ENCODE peak calls at places on chromosomes 1 and 21, in nine cellular contexts. R is pancreas, Z is psoas muscle, Q is upper lobe of right lung, N is iPS DF 6.9, B is HCT116, V is GM23338, C is Peyer's patch, D is IMR-90. J is an unnamed sample.

GRCh38 chr1:2206813-2207488 is 12.4 kb upstream of the FAAP20 start:
- DNase-seq in R (peak; percentile 32), Z (peak; percentile 53), Q (peak; percentile 68), N (no peak), B (no peak), V (no peak), C (no peak), D (no peak), J (no peak)

GRCh38 chr21:26212220-26212619 is 41.6 kb upstream of the APP start:
- DNase-seq in R (no peak), Z (no peak), Q (no peak), N (peak; percentile 16), B (no peak), V (peak; percentile 47), C (no peak), D (no peak), J (no peak)

GRCh38 chr1:66330711-66331110 is 203.2 kb upstream of the SGIP1 start:
- DNase-seq in R (no peak), Z (no peak), Q (no peak), N (no peak), B (no peak), V (no peak), C (no peak), D (peak; percentile 63), J (no peak)

GRCh38 chr1:94383966-94384408 is 34.2 kb upstream of the ABCD3 start:
- DNase-seq in R (peak; percentile 62), Z (no peak), Q (no peak), N (no peak), B (no peak), V (no peak), C (peak; percentile 68), D (peak; percentile 79), J (no peak)

GRCh38 chr1:51548986-51549619 is 30.0 kb upstream of the EPS15 start:
- DNase-seq in R (no peak), Z (no peak), Q (no peak), N (no peak), B (no peak), V (no peak), C (no peak), D (no peak), J (no peak)

GRCh38 chr1:25472494-25472893 is 41.8 kb downstream of the MACO1 start:
- DNase-seq in R (no peak), Z (no peak), Q (no peak), N (no peak), B (no peak), V (no peak), C (no peak), D (no peak), J (no peak)

GRCh38 chr1:66981679-66982078 is 56.9 kb downstream of the MIER1 start:
- DNase-seq in R (no peak), Z (no peak), Q (no peak), N (no peak), B (no peak), V (no peak), C (peak; percentile 69), D (peak; percentile 18), J (no peak)

GRCh38 chr1:172145231-172145651 is 275.2 kb upstream of the C1orf105 start:
- DNase-seq in R (no peak), Z (no peak), Q (no peak), N (no peak), B (no peak), V (peak; percentile 14), C (no peak), D (peak; percentile 70), J (no peak)

GRCh38 chr1:151002006-151002405 is 4.7 kb downstream of the MINDY1 start:
- DNase-seq in R (no peak), Z (no peak), Q (no peak), N (no peak), B (no peak), V (no peak), C (no peak), D (no peak), J (no peak)

GRCh38 chr1:98702976-98703375 is 41.5 kb downstream of the SNX7 start:
- DNase-seq in R (no peak), Z (no peak), Q (no peak), N (no peak), B (no peak), V (no peak), C (no peak), D (peak; percentile 70), J (no peak)

GRCh38 chr1:102628008-102628736 is 480.1 kb downstream of the COL11A1 start:
- DNase-seq in R (no peak), Z (no peak), Q (no peak), N (no peak), B (no peak), V (no peak), C (no peak), D (no peak), J (no peak)

GRCh38 chr1:198880397-198880796 is 241.6 kb downstream of the PTPRC start:
- DNase-seq in R (no peak), Z (no peak), Q (no peak), N (no peak), B (peak; percentile 35), V (no peak), C (no peak), D (peak; percentile 62), J (no peak)

GRCh38 chr21:46100020-46100419 is 2.1 kb downstream of the COL6A2 start:
- DNase-seq in R (no peak), Z (no peak), Q (peak; percentile 17), N (no peak), B (no peak), V (no peak), C (no peak), D (no peak), J (no peak)

GRCh38 chr1:171501305-171502021 is 16.1 kb downstream of the PRRC2C start:
- DNase-seq in R (no peak), Z (no peak), Q (no peak), N (no peak), B (no peak), V (no peak), C (no peak), D (no peak), J (no peak)

GRCh38 chr1:155978973-155979429 is 654 bp upstream of the ARHGEF2 start:
- DNase-seq in R (no peak), Z (no peak), Q (no peak), N (no peak), B (no peak), V (no peak), C (no peak), D (peak; percentile 31), J (no peak)

GRCh38 chr1:37958690-37959089 is 11.8 kb upstream of the INPP5B start:
- DNase-seq in R (no peak), Z (no peak), Q (no peak), N (no peak), B (no peak), V (no peak), C (no peak), D (peak; percentile 93), J (no peak)

GRCh38 chr1:205147191-205147590 is 25.4 kb upstream of the RBBP5 start:
- DNase-seq in R (no peak), Z (no peak), Q (no peak), N (no peak), B (no peak), V (no peak), C (no peak), D (peak; percentile 90), J (no peak)

GRCh38 chr21:36103434-36103833 is 31.4 kb upstream of the CBR3 start:
- DNase-seq in R (no peak), Z (no peak), Q (no peak), N (no peak), B (no peak), V (no peak), C (no peak), D (no peak), J (no peak)

GRCh38 chr1:156910309-156910782 is 10.1 kb upstream of the LRRC71 start:
- DNase-seq in R (peak; percentile 45), Z (peak; percentile 68), Q (no peak), N (no peak), B (no peak), V (peak; percentile 81), C (peak; percentile 66), D (no peak), J (peak; percentile 62)

GRCh38 chr1:43590389-43590788 is 59.6 kb upstream of the KDM4A start:
- DNase-seq in R (no peak), Z (no peak), Q (no peak), N (no peak), B (no peak), V (peak; percentile 77), C (no peak), D (no peak), J (no peak)

GRCh38 chr1:187744665-187745064 is 915.9 kb downstream of the PLA2G4A start:
- DNase-seq in R (no peak), Z (no peak), Q (no peak), N (no peak), B (no peak), V (no peak), C (no peak), D (no peak), J (no peak)
- H3K27ac ChIP-seq in R (no peak overlapping the region), Z (no peak overlapping the region), Q (no peak overlapping the region), N (no peak overlapping the region), B (no peak overlapping the region), V (no peak overlapping the region), C (no peak overlapping the region), D (no peak overlapping the region), J (no peak overlapping the region)

GRCh38 chr21:44951186-44951915 is 11.5 kb downstream of the SLX9 start:
- DNase-seq in R (no peak), Z (peak; percentile 44), Q (peak; percentile 59), N (no peak), B (no peak), V (no peak), C (no peak), D (no peak), J (peak; percentile 44)
- H3K27ac ChIP-seq in R (no peak overlapping the region), Z (peak overlapping the region; percentile 46), Q (no peak overlapping the region), N (no peak overlapping the region), B (no peak overlapping the region), V (no peak overlapping the region), C (no peak overlapping the region), D (no peak overlapping the region), J (no peak overlapping the region)

GRCh38 chr1:180231506-180232420 is 1.7 kb downstream of the LHX4 start:
- DNase-seq in R (no peak), Z (no peak), Q (no peak), N (no peak), B (peak; percentile 53), V (peak; percentile 85), C (no peak), D (peak; percentile 45), J (no peak)
- H3K27ac ChIP-seq in R (no peak overlapping the region), Z (no peak overlapping the region), Q (no peak overlapping the region), N (no peak overlapping the region), B (no peak overlapping the region), V (no peak overlapping the region), C (no peak overlapping the region), D (no peak overlapping the region), J (no peak overlapping the region)

DNA sequence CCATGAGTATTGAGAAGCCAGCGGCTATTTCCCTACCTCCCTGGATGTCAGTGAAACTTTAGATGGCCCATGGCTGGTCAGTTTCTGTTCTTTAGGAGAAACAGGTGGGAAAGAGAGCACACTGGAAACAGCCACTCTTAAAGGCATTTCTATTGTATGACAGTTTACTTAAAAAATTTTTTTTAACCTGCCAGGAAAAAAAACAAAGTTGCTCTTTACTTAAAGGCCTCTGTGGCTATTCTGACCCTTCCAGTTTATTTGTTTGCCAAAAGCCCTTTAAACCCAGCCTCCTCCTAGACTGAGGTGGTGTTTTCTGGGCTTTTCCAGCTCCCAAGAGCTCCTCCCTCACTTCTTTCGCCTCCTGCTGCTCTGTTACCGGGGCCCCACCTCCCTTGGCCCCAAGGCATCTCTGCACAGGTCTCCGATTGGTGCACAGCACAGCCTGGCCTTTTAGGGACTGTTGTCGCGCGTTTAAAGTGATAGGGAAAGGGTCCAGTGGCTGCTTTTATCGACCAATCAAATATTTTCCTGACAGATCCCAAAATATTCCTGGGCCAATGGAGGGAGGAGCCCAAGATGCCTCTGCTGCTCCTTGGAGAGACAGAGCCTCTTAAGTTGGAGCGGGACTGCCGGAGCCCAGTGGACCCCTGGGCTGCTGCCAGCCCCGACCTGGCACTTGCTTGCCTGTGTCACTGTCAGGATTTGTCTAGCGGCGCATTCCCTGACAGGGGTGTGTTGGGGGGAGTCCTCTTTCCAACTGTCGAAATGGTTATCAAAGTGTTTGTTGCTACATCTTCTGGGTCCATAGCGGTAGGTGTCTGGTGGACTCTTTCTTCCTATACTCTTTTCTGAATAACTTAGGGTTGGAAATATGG is at the start of gene SH3BGR:
- DNase-seq in R (peak; percentile 68), Z (peak; percentile 88), Q (peak; percentile 73), N (peak; percentile 67), B (no peak), V (peak; percentile 93), C (no peak), D (no peak), J (peak; percentile 69)
- H3K27ac ChIP-seq in R (peak within 1 kb of the TSS; percentile 40), Z (peak within 1 kb of the TSS; percentile 95), Q (no peak within 1 kb of the TSS), N (no peak within 1 kb of the TSS), B (no peak within 1 kb of the TSS), V (peak within 1 kb of the TSS; percentile 67), C (no peak within 1 kb of the TSS), D (no peak within 1 kb of the TSS), J (peak within 1 kb of the TSS; percentile 31)

J was measured in lower lobe of right lung.